ENCODE peak calls at places on chromosomes 5 and 9, in eight cellular contexts. Y, W, S, I, G, A, M and J are unnamed samples.
A peak's percentile ranks its signal among the peaks of the same experiment; 100 is the strongest.

GRCh38 chr5:133287500-133287899 is 235.7 kb downstream of the HSPA4 start:
- DNase-seq in Y (peak; percentile 26), W (no peak), S (peak; percentile 43), I (no peak), G (peak; percentile 45), A (peak; percentile 8), M (peak; percentile 5), J (no peak)

GRCh38 chr9:113477058-113477457 is 13.5 kb downstream of the RGS3 start:
- DNase-seq in Y (no peak), W (no peak), S (no peak), I (no peak), G (no peak), A (no peak), M (no peak), J (no peak)

GRCh38 chr5:36444582-36444999 is 142.9 kb upstream of the RANBP3L start:
- DNase-seq in Y (no peak), W (no peak), S (peak; percentile 88), I (no peak), G (no peak), A (no peak), M (no peak), J (no peak)

GRCh38 chr5:37837101-37838032 is 2.5 kb downstream of the GDNF start:
- DNase-seq in Y (peak; percentile 65), W (peak; percentile 77), S (peak; percentile 79), I (peak; percentile 90), G (peak; percentile 82), A (no peak), M (no peak), J (peak; percentile 87)

GRCh38 chr5:59246470-59247250 is 646.9 kb downstream of the PDE4D start:
- DNase-seq in Y (peak; percentile 4), W (no peak), S (no peak), I (no peak), G (no peak), A (no peak), M (no peak), J (no peak)

GRCh38 chr5:104241051-104241450 is 678.5 kb upstream of the NUDT12 start:
- DNase-seq in Y (no peak), W (no peak), S (no peak), I (no peak), G (no peak), A (no peak), M (no peak), J (no peak)

GRCh38 chr9:129166962-129167557 is 11.0 kb downstream of the IER5L start:
- DNase-seq in Y (no peak), W (no peak), S (peak; percentile 72), I (no peak), G (no peak), A (no peak), M (no peak), J (no peak)

GRCh38 chr9:131426545-131426944 is 32.7 kb downstream of the PRRC2B start:
- DNase-seq in Y (no peak), W (no peak), S (no peak), I (no peak), G (no peak), A (no peak), M (no peak), J (no peak)

GRCh38 chr5:10145922-10146321 is 103.8 kb downstream of the ATPSCKMT start:
- DNase-seq in Y (peak; percentile 10), W (peak; percentile 32), S (peak; percentile 67), I (no peak), G (no peak), A (no peak), M (no peak), J (no peak)

GRCh38 chr9:83219154-83219923 is 156.4 kb upstream of the RASEF start:
- DNase-seq in Y (no peak), W (no peak), S (peak; percentile 91), I (peak; percentile 9), G (peak; percentile 19), A (no peak), M (no peak), J (no peak)

GRCh38 chr9:115198018-115198417 is 80.1 kb upstream of the TNC start:
- DNase-seq in Y (no peak), W (no peak), S (peak; percentile 42), I (no peak), G (no peak), A (no peak), M (no peak), J (no peak)

GRCh38 chr5:10202089-10202753 is 47.5 kb downstream of the ATPSCKMT start:
- DNase-seq in Y (no peak), W (no peak), S (no peak), I (no peak), G (no peak), A (no peak), M (no peak), J (no peak)

GRCh38 chr5:157431544-157432200 is 28.3 kb upstream of the NIPAL4 start:
- DNase-seq in Y (peak; percentile 24), W (peak; percentile 31), S (peak; percentile 75), I (peak; percentile 31), G (peak; percentile 14), A (no peak), M (peak; percentile 50), J (no peak)

GRCh38 chr5:61811052-61811451 is 479.0 kb downstream of the ZSWIM6 start:
- DNase-seq in Y (no peak), W (peak; percentile 3), S (no peak), I (no peak), G (no peak), A (no peak), M (no peak), J (no peak)

GRCh38 chr9:99416007-99416406 is 193.9 kb downstream of the SEC61B start:
- DNase-seq in Y (no peak), W (no peak), S (peak; percentile 45), I (peak; percentile 13), G (no peak), A (no peak), M (no peak), J (no peak)

GRCh38 chr9:136089697-136090045 is 5.4 kb downstream of the NACC2 start:
- DNase-seq in Y (no peak), W (no peak), S (peak; percentile 71), I (no peak), G (no peak), A (no peak), M (no peak), J (no peak)

GRCh38 chr9:104506565-104506964 is 2.5 kb downstream of the OR13F1 start:
- DNase-seq in Y (no peak), W (no peak), S (no peak), I (no peak), G (no peak), A (no peak), M (no peak), J (no peak)

GRCh38 chr9:129676970-129677369 is 11.5 kb downstream of the PRRX2 start:
- DNase-seq in Y (no peak), W (no peak), S (peak; percentile 74), I (no peak), G (no peak), A (no peak), M (no peak), J (no peak)

GRCh38 chr5:112965733-112966306 is 10.8 kb upstream of the DCP2 start:
- DNase-seq in Y (no peak), W (no peak), S (no peak), I (no peak), G (peak; percentile 34), A (no peak), M (no peak), J (no peak)

GRCh38 chr5:180174587-180174972 is 34.4 kb downstream of the RASGEF1C start:
- DNase-seq in Y (no peak), W (no peak), S (no peak), I (no peak), G (no peak), A (no peak), M (no peak), J (no peak)

GRCh38 chr5:41256400-41256799 is 43.1 kb upstream of the C6 start:
- DNase-seq in Y (no peak), W (no peak), S (peak; percentile 45), I (no peak), G (no peak), A (no peak), M (no peak), J (no peak)

GRCh38 chr9:101229606-101230005 is 155.2 kb downstream of the BAAT start:
- DNase-seq in Y (no peak), W (no peak), S (no peak), I (no peak), G (no peak), A (no peak), M (no peak), J (no peak)

GRCh38 chr5:54610197-54610898 is 92.8 kb downstream of the SNX18 start:
- DNase-seq in Y (no peak), W (no peak), S (no peak), I (peak; percentile 20), G (peak; percentile 39), A (no peak), M (peak; percentile 34), J (no peak)

GRCh38 chr9:134225186-134225585 is 60.8 kb upstream of the RNU6ATAC start:
- DNase-seq in Y (no peak), W (no peak), S (no peak), I (no peak), G (no peak), A (no peak), M (no peak), J (peak; percentile 79)

GRCh38 chr5:138635708-138636107 is 60.5 kb upstream of the HSPA9 start:
- DNase-seq in Y (no peak), W (no peak), S (no peak), I (no peak), G (no peak), A (no peak), M (no peak), J (peak; percentile 3)

GRCh38 chr5:140259509-140259908 is 43.4 kb downstream of the PFDN1 start:
- DNase-seq in Y (no peak), W (no peak), S (no peak), I (no peak), G (peak; percentile 24), A (no peak), M (peak; percentile 62), J (no peak)

GRCh38 chr9:108951578-108951977 is 17.4 kb downstream of the ABITRAM start:
- DNase-seq in Y (no peak), W (peak; percentile 4), S (no peak), I (no peak), G (no peak), A (no peak), M (no peak), J (no peak)

GRCh38 chr9:127684576-127684975 is 22.2 kb upstream of the CFAP157 start:
- DNase-seq in Y (no peak), W (peak; percentile 32), S (peak; percentile 22), I (no peak), G (no peak), A (no peak), M (no peak), J (no peak)

GRCh38 chr5:149777382-149777781 is 47.3 kb downstream of the PPARGC1B start:
- DNase-seq in Y (no peak), W (no peak), S (no peak), I (no peak), G (no peak), A (no peak), M (no peak), J (peak; percentile 57)

GRCh38 chr5:15598294-15598902 is 98.4 kb downstream of the FBXL7 start:
- DNase-seq in Y (no peak), W (no peak), S (peak; percentile 29), I (no peak), G (peak; percentile 2), A (no peak), M (no peak), J (no peak)

GRCh38 chr5:112668016-112668415 is 69.7 kb upstream of the APC start:
- DNase-seq in Y (no peak), W (no peak), S (no peak), I (no peak), G (no peak), A (no peak), M (no peak), J (no peak)

GRCh38 chr9:3342159-3342777 is 183.5 kb downstream of the RFX3 start:
- DNase-seq in Y (no peak), W (peak; percentile 54), S (peak; percentile 65), I (no peak), G (no peak), A (no peak), M (no peak), J (no peak)

GRCh38 chr5:141948812-141949211 is 9.2 kb downstream of the PCDH12 start:
- DNase-seq in Y (no peak), W (no peak), S (no peak), I (no peak), G (no peak), A (no peak), M (no peak), J (no peak)

GRCh38 chr5:122703214-122703613 is 71.7 kb upstream of the SNX2 start:
- DNase-seq in Y (no peak), W (no peak), S (no peak), I (no peak), G (no peak), A (no peak), M (no peak), J (no peak)